ENCODE peak calls at places on chromosomes 4 and X, in seven cellular contexts. X, N, O, I, C, L and T are unnamed samples.

GRCh38 chrX:68843992-68844391 is 15.2 kb downstream of the EFNB1 start:
- DNase-seq in X (no peak), N (no peak), O (no peak), I (no peak), C (no peak), L (no peak), T (no peak)

GRCh38 chr4:183360161-183360919 is 38.1 kb upstream of the CLDN24 start:
- DNase-seq in X (peak), N (no peak), O (no peak), I (no peak), C (no peak), L (no peak), T (no peak)

GRCh38 chr4:6056976-6057766 is 38.9 kb upstream of the C4orf50 start:
- DNase-seq in X (no peak), N (no peak), O (no peak), I (no peak), C (no peak), L (no peak), T (no peak)

GRCh38 chr4:129344058-129344457 is 248.1 kb downstream of the C4orf33 start:
- DNase-seq in X (no peak), N (no peak), O (peak), I (no peak), C (peak), L (no peak), T (no peak)

GRCh38 chr4:22485751-22486150 is 30.1 kb downstream of the ADGRA3 start:
- DNase-seq in X (peak), N (no peak), O (no peak), I (no peak), C (no peak), L (no peak), T (no peak)

GRCh38 chr4:95798727-95799126 is 41.2 kb upstream of the PDHA2 start:
- DNase-seq in X (no peak), N (no peak), O (no peak), I (no peak), C (no peak), L (no peak), T (no peak)

GRCh38 chr4:21992330-21992729 is 43.8 kb upstream of the KCNIP4 start:
- DNase-seq in X (peak), N (no peak), O (no peak), I (no peak), C (no peak), L (no peak), T (no peak)

GRCh38 chr4:38752393-38752961 is 30.3 kb downstream of the TLR10 start:
- DNase-seq in X (peak), N (no peak), O (no peak), I (no peak), C (no peak), L (no peak), T (no peak)

GRCh38 chr4:6345866-6346265 is 76.2 kb downstream of the WFS1 start:
- DNase-seq in X (no peak), N (no peak), O (no peak), I (no peak), C (no peak), L (no peak), T (no peak)